ENCODE peak calls at places on chromosomes 5 and 9, in eight cellular contexts. F is fibroblast of lung, A is fibroblast of pulmonary artery, V is cardiac fibroblast, I is fibroblast of mammary gland, Q is PC-9, W is HCT116, D is fibroblast of the aortic adventitia. S is an unnamed sample.

GRCh38 chr5:154868702-154869101 is 10.3 kb downstream of the CNOT8 start:
- DNase-seq in V (no peak), Q (no peak), F (no peak), I (peak; percentile 25), A (no peak), D (no peak), W (no peak), S (peak; percentile 20)

GRCh38 chr9:32627394-32627954 is 8.0 kb downstream of the TAF1L start:
- DNase-seq in Q (no peak), D (no peak), A (no peak), F (no peak), V (peak; percentile 2), I (no peak), W (peak; percentile 43), S (peak; percentile 94)

GRCh38 chr5:151139015-151139414 is 18.6 kb downstream of the ANXA6 start:
- DNase-seq in A (no peak), F (no peak), D (no peak), V (no peak), I (no peak), Q (no peak), W (no peak), S (no peak)

GRCh38 chr9:133701321-133701980 is 36.7 kb downstream of the SARDH start:
- DNase-seq in V (no peak), I (no peak), Q (no peak), D (no peak), F (no peak), A (no peak), W (no peak), S (no peak)

GRCh38 chr9:100884518-100884917 is 144.0 kb upstream of the PLPPR1 start:
- DNase-seq in V (no peak), A (no peak), I (no peak), F (no peak), D (no peak), W (no peak), Q (no peak), S (no peak)

GRCh38 chr5:39197556-39197955 is 21.8 kb downstream of the FYB1 start:
- DNase-seq in D (no peak), I (no peak), W (peak; percentile 10), Q (peak; percentile 60), V (no peak), A (no peak), F (no peak), S (peak; percentile 22)

GRCh38 chr9:127194881-127195713 is 69.5 kb upstream of the GARNL3 start:
- DNase-seq in V (no peak), Q (peak; percentile 72), A (no peak), D (no peak), W (peak; percentile 48), F (no peak), I (no peak), S (peak; percentile 58)

GRCh38 chr5:98110270-98110669 is 663.2 kb upstream of the RGMB start:
- DNase-seq in V (peak; percentile 89), I (peak; percentile 90), W (no peak), Q (no peak), F (peak; percentile 94), D (peak; percentile 82), A (peak; percentile 73), S (peak; percentile 93)

GRCh38 chr5:132688536-132689409 is 15.0 kb downstream of the IL4 start:
- DNase-seq in I (no peak), V (peak; percentile 55), A (peak; percentile 54), Q (no peak), D (peak; percentile 43), W (no peak), F (no peak), S (no peak)

GRCh38 chr9:18393340-18394130 is 80.4 kb upstream of the ADAMTSL1 start:
- DNase-seq in W (peak; percentile 69), Q (peak; percentile 44), V (peak; percentile 98), A (peak; percentile 97), I (peak; percentile 99), F (peak; percentile 92), D (peak; percentile 97), S (peak; percentile 97)

GRCh38 chr5:55600536-55601208 is 65.9 kb upstream of the PLPP1 start:
- DNase-seq in D (peak; percentile 90), F (peak; percentile 61), A (peak; percentile 85), Q (peak; percentile 31), W (no peak), V (peak; percentile 74), I (peak; percentile 52), S (no peak)

GRCh38 chr9:124716795-124717194 is 54.3 kb downstream of the NR6A1 start:
- DNase-seq in F (peak; percentile 57), D (no peak), I (peak; percentile 76), W (peak; percentile 64), V (peak; percentile 43), A (no peak), Q (no peak), S (peak; percentile 74)

DNA sequence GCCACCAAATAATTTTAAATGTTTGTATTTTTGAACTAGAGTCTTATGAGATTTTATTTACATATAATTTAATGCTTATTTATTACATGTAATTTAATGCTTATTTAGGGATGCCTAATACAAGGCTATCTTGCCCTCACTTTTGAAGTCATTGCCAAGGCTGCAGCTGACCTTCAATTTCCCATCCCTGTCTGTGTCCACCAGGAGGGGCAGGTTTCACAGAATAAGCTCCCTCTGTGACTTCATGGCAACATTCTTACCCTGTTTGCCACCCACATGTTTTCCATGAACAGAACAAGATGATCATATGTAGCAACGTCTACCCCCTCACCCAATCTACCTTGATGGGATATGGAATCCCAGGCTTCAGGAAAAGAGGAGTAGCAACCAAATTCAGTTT is 27.0 kb downstream of the C5 start:
- DNase-seq in F (no peak), Q (no peak), V (peak; percentile 15), W (peak; percentile 41), A (peak; percentile 22), D (peak; percentile 6), I (peak; percentile 35), S (peak; percentile 3)
- TF ChIP-seq CTCF in F (peak; percentile 9), Q (no peak), V (peak; percentile 2), W (peak; percentile 33), A (peak; percentile 36), D (peak; percentile 17), I (peak; percentile 29), S (peak; percentile 17)

GRCh38 chr5:69334793-69335268 is 2.2 kb upstream of the CCDC125 start:
- DNase-seq in I (peak; percentile 73), V (peak; percentile 83), F (peak; percentile 78), Q (peak; percentile 81), A (peak; percentile 84), D (peak; percentile 74), W (peak; percentile 57), S (peak; percentile 82)
- H3K4me3 ChIP-seq in I (no peak overlapping the region), V (no peak overlapping the region), F (no peak overlapping the region), Q (no peak overlapping the region), A (peak overlapping the region; percentile 17), D (peak overlapping the region; percentile 5), W (no peak overlapping the region), S (no peak overlapping the region)

GRCh38 chr5:172805736-172806255 is 28.3 kb upstream of the ERGIC1 start:
- DNase-seq in V (no peak), W (no peak), Q (no peak), D (no peak), I (no peak), A (no peak), F (no peak), S (no peak)

GRCh38 chr5:172802585-172803176 is 31.4 kb upstream of the ERGIC1 start:
- DNase-seq in W (no peak), V (peak; percentile 75), I (peak; percentile 80), D (peak; percentile 75), A (peak; percentile 68), Q (no peak), F (peak; percentile 75), S (peak; percentile 29)

GRCh38 chr5:172807766-172808311 is 26.2 kb upstream of the ERGIC1 start:
- DNase-seq in A (no peak), D (no peak), I (no peak), Q (no peak), V (no peak), W (no peak), F (no peak), S (peak; percentile 32)

GRCh38 chr5:172806897-172807672 is 27.0 kb upstream of the ERGIC1 start:
- DNase-seq in V (peak; percentile 89), Q (peak; percentile 86), A (peak; percentile 87), D (peak; percentile 89), I (peak; percentile 90), W (peak; percentile 76), F (peak; percentile 90), S (peak; percentile 94)

DNA sequence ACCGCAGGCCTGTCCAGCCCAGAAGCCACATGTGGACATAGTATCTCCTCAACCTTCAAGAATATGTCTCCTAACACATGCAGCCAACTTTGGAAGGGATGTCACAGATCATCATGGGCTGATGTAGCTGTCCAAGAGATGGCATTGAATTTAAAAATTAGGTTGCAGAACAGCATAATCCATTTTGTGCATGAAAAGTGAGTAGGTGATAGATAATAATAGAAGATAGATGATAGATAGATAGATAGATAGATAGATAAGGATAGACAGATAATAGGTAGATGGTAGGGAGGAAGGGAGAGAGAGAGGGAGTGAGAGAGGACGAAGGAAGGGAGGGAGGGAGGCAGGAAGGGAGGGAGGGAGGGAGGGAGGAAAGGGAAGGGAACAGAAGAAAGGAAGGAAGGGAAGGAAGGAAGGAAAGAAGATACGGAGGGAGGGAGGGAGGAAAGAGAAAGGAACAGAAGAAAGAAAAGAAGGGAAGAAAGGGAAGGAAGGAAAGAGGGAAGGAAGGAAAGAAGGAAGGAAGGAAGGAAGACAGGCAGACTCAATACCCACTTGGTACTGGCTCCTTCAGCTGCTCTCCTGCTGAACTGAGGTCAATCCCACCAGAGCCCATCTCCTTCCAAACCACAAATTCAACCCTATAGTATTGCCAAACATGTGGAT is 28.9 kb upstream of the ERGIC1 start:
- DNase-seq in W (no peak), F (no peak), A (no peak), I (no peak), D (no peak), V (no peak), Q (no peak), S (no peak)
- TF ChIP-seq CTCF in W (no peak), F (no peak), A (no peak), I (no peak), D (no peak), V (no peak), Q (no peak), S (no peak)

GRCh38 chr9:93505518-93506123 is 52.2 kb upstream of the FAM120AOS start:
- DNase-seq in V (peak; percentile 19), W (no peak), I (no peak), F (no peak), Q (no peak), A (no peak), D (no peak), S (no peak)
- H3K4me3 ChIP-seq in V (no peak overlapping the region), W (no peak overlapping the region), I (no peak overlapping the region), F (no peak overlapping the region), Q (no peak overlapping the region), A (no peak overlapping the region), D (no peak overlapping the region), S (no peak overlapping the region)